ENCODE peak calls at places on chromosomes 16 and 17, in nine cellular contexts. One of them, this sample, is unnamed.

GRCh38 chr17:17126131-17127110 is 79.7 kb downstream of the PLD6 start:
- DNase-seq in NCI-H69: no peak
- DNase-seq in GM19239: no peak
- DNase-seq in NCI-H2081: no peak
- DNase-seq in neuronal stem cell: no peak
- DNase-seq in GM12865: no peak
- DNase-seq in left ventricle myocardium inferior: no peak
- DNase-seq in AG09309: no peak
- DNase-seq in AG20443: no peak
- DNase-seq in this sample: no peak

GRCh38 chr17:82272495-82273326 is 789 bp downstream of the CSNK1D start:
- DNase-seq in NCI-H69: peak; percentile 68
- DNase-seq in GM19239: peak; percentile 54
- DNase-seq in NCI-H2081: no peak
- DNase-seq in neuronal stem cell: no peak
- DNase-seq in GM12865: peak; percentile 43
- DNase-seq in left ventricle myocardium inferior: peak; percentile 56
- DNase-seq in AG09309: no peak
- DNase-seq in AG20443: peak; percentile 35
- DNase-seq in this sample: no peak

GRCh38 chr17:30236807-30237206 is 1.3 kb upstream of the SLC6A4 start:
- DNase-seq in NCI-H69: peak; percentile 72
- DNase-seq in GM19239: peak; percentile 61
- DNase-seq in NCI-H2081: no peak
- DNase-seq in neuronal stem cell: peak; percentile 52
- DNase-seq in GM12865: peak; percentile 51
- DNase-seq in left ventricle myocardium inferior: peak; percentile 49
- DNase-seq in AG09309: no peak
- DNase-seq in AG20443: peak; percentile 80
- DNase-seq in this sample: no peak

GRCh38 chr16:82643936-82644630 is 17.3 kb downstream of the CDH13 start:
- DNase-seq in NCI-H69: no peak
- DNase-seq in GM19239: no peak
- DNase-seq in NCI-H2081: no peak
- DNase-seq in neuronal stem cell: no peak
- DNase-seq in GM12865: no peak
- DNase-seq in left ventricle myocardium inferior: no peak
- DNase-seq in AG09309: no peak
- DNase-seq in AG20443: no peak
- DNase-seq in this sample: no peak

GRCh38 chr16:52538511-52538910 is 8.4 kb downstream of the TOX3 start:
- DNase-seq in NCI-H69: no peak
- DNase-seq in GM19239: no peak
- DNase-seq in NCI-H2081: no peak
- DNase-seq in neuronal stem cell: no peak
- DNase-seq in GM12865: no peak
- DNase-seq in left ventricle myocardium inferior: no peak
- DNase-seq in AG09309: no peak
- DNase-seq in AG20443: no peak
- DNase-seq in this sample: no peak

GRCh38 chr17:6387442-6387841 is 47.5 kb downstream of the AIPL1 start:
- DNase-seq in NCI-H69: no peak
- DNase-seq in GM19239: no peak
- DNase-seq in NCI-H2081: no peak
- DNase-seq in neuronal stem cell: no peak
- DNase-seq in GM12865: no peak
- DNase-seq in left ventricle myocardium inferior: no peak
- DNase-seq in AG09309: no peak
- DNase-seq in AG20443: no peak
- DNase-seq in this sample: no peak

GRCh38 chr16:82995927-82996441 is 369.2 kb downstream of the CDH13 start:
- DNase-seq in NCI-H69: peak; percentile 78
- DNase-seq in GM19239: no peak
- DNase-seq in NCI-H2081: peak; percentile 3
- DNase-seq in neuronal stem cell: no peak
- DNase-seq in GM12865: no peak
- DNase-seq in left ventricle myocardium inferior: no peak
- DNase-seq in AG09309: peak; percentile 52
- DNase-seq in AG20443: peak; percentile 82
- DNase-seq in this sample: peak; percentile 32

GRCh38 chr17:40483679-40484078 is 17.7 kb downstream of the TNS4 start:
- DNase-seq in NCI-H69: no peak
- DNase-seq in GM19239: no peak
- DNase-seq in NCI-H2081: no peak
- DNase-seq in neuronal stem cell: no peak
- DNase-seq in GM12865: no peak
- DNase-seq in left ventricle myocardium inferior: no peak
- DNase-seq in AG09309: no peak
- DNase-seq in AG20443: no peak
- DNase-seq in this sample: no peak

GRCh38 chr16:85566502-85567100 is 46.5 kb upstream of the GSE1 start:
- DNase-seq in NCI-H69: peak; percentile 37
- DNase-seq in GM19239: no peak
- DNase-seq in NCI-H2081: no peak
- DNase-seq in neuronal stem cell: peak; percentile 89
- DNase-seq in GM12865: no peak
- DNase-seq in left ventricle myocardium inferior: no peak
- DNase-seq in AG09309: no peak
- DNase-seq in AG20443: no peak
- DNase-seq in this sample: no peak

GRCh38 chr17:39229274-39229913 is 3.6 kb upstream of the STAC2 start:
- DNase-seq in NCI-H69: no peak
- DNase-seq in GM19239: no peak
- DNase-seq in NCI-H2081: no peak
- DNase-seq in neuronal stem cell: no peak
- DNase-seq in GM12865: no peak
- DNase-seq in left ventricle myocardium inferior: no peak
- DNase-seq in AG09309: no peak
- DNase-seq in AG20443: peak; percentile 62
- DNase-seq in this sample: no peak

GRCh38 chr17:78058001-78058400 is 70.6 kb downstream of the TMC6 start:
- DNase-seq in NCI-H69: no peak
- DNase-seq in GM19239: no peak
- DNase-seq in NCI-H2081: peak; percentile 10
- DNase-seq in neuronal stem cell: no peak
- DNase-seq in GM12865: no peak
- DNase-seq in left ventricle myocardium inferior: no peak
- DNase-seq in AG09309: no peak
- DNase-seq in AG20443: no peak
- DNase-seq in this sample: no peak

GRCh38 chr17:43445009-43445589 is 38.7 kb upstream of the DHX8 start:
- DNase-seq in NCI-H69: peak; percentile 94
- DNase-seq in GM19239: no peak
- DNase-seq in NCI-H2081: no peak
- DNase-seq in neuronal stem cell: no peak
- DNase-seq in GM12865: no peak
- DNase-seq in left ventricle myocardium inferior: no peak
- DNase-seq in AG09309: no peak
- DNase-seq in AG20443: no peak
- DNase-seq in this sample: no peak

GRCh38 chr17:45382982-45383381 is 49.7 kb downstream of the ARHGAP27 start:
- DNase-seq in NCI-H69: no peak
- DNase-seq in GM19239: no peak
- DNase-seq in NCI-H2081: no peak
- DNase-seq in neuronal stem cell: no peak
- DNase-seq in GM12865: no peak
- DNase-seq in left ventricle myocardium inferior: no peak
- DNase-seq in AG09309: no peak
- DNase-seq in AG20443: no peak
- DNase-seq in this sample: no peak

GRCh38 chr17:29828676-29829291 is 101.2 kb downstream of the SSH2 start:
- DNase-seq in NCI-H69: peak; percentile 63
- DNase-seq in GM19239: no peak
- DNase-seq in NCI-H2081: no peak
- DNase-seq in neuronal stem cell: no peak
- DNase-seq in GM12865: no peak
- DNase-seq in left ventricle myocardium inferior: no peak
- DNase-seq in AG09309: no peak
- DNase-seq in AG20443: no peak
- DNase-seq in this sample: no peak

GRCh38 chr17:17077861-17078732 is 35.8 kb downstream of the MPRIP start:
- DNase-seq in NCI-H69: no peak
- DNase-seq in GM19239: no peak
- DNase-seq in NCI-H2081: no peak
- DNase-seq in neuronal stem cell: no peak
- DNase-seq in GM12865: no peak
- DNase-seq in left ventricle myocardium inferior: no peak
- DNase-seq in AG09309: no peak
- DNase-seq in AG20443: no peak
- DNase-seq in this sample: no peak

GRCh38 chr16:50308237-50308965 is 42.0 kb downstream of the ADCY7 start:
- DNase-seq in NCI-H69: no peak
- DNase-seq in GM19239: no peak
- DNase-seq in NCI-H2081: no peak
- DNase-seq in neuronal stem cell: no peak
- DNase-seq in GM12865: no peak
- DNase-seq in left ventricle myocardium inferior: no peak
- DNase-seq in AG09309: no peak
- DNase-seq in AG20443: no peak
- DNase-seq in this sample: no peak

GRCh38 chr17:39225974-39226683 is 384 bp upstream of the STAC2 start:
- DNase-seq in NCI-H69: peak; percentile 96
- DNase-seq in GM19239: no peak
- DNase-seq in NCI-H2081: peak; percentile 76
- DNase-seq in neuronal stem cell: peak; percentile 91
- DNase-seq in GM12865: no peak
- DNase-seq in left ventricle myocardium inferior: peak; percentile 74
- DNase-seq in AG09309: no peak
- DNase-seq in AG20443: peak; percentile 81
- DNase-seq in this sample: no peak

GRCh38 chr16:85017151-85017550 is 5.8 kb upstream of the ZDHHC7 start:
- DNase-seq in NCI-H69: no peak
- DNase-seq in GM19239: no peak
- DNase-seq in NCI-H2081: no peak
- DNase-seq in neuronal stem cell: no peak
- DNase-seq in GM12865: peak; percentile 63
- DNase-seq in left ventricle myocardium inferior: no peak
- DNase-seq in AG09309: no peak
- DNase-seq in AG20443: no peak
- DNase-seq in this sample: no peak